ENCODE peak calls at places on chromosomes 13 and 19, in six cellular contexts. One of them, this sample, is unnamed.

GRCh38 chr19:54081032-54081431 is at the start of gene TARM1:
- DNase-seq in frontal cortex: no peak
- DNase-seq in stimulated activated CD4-positive, alpha-beta T cell treated with anti-CD3 and anti-CD28 coated beads, Interleukin-15, amount 100 ng/mL, for 1 hour: no peak
- DNase-seq in CD8-positive, alpha-beta memory T cell: no peak
- DNase-seq in stimulated activated CD8-positive, alpha-beta memory T cell treated with anti-CD3 and anti-CD28 coated beads, Interleukin-4, amount 100 ng/mL, for 1 hour: no peak
- DNase-seq in SK-N-SH: no peak
- DNase-seq in this sample: no peak

GRCh38 chr19:43634877-43635560 is 4.6 kb downstream of the CADM4 start:
- DNase-seq in SK-N-SH: no peak
- DNase-seq in frontal cortex: no peak
- DNase-seq in CD8-positive, alpha-beta memory T cell: no peak
- DNase-seq in stimulated activated CD4-positive, alpha-beta T cell treated with anti-CD3 and anti-CD28 coated beads, Interleukin-15, amount 100 ng/mL, for 1 hour: no peak
- DNase-seq in stimulated activated CD8-positive, alpha-beta memory T cell treated with anti-CD3 and anti-CD28 coated beads, Interleukin-4, amount 100 ng/mL, for 1 hour: no peak
- DNase-seq in this sample: peak

GRCh38 chr13:37540228-37540627 is 58.3 kb downstream of the POSTN start:
- DNase-seq in CD8-positive, alpha-beta memory T cell: no peak
- DNase-seq in stimulated activated CD4-positive, alpha-beta T cell treated with anti-CD3 and anti-CD28 coated beads, Interleukin-15, amount 100 ng/mL, for 1 hour: no peak
- DNase-seq in SK-N-SH: no peak
- DNase-seq in frontal cortex: no peak
- DNase-seq in stimulated activated CD8-positive, alpha-beta memory T cell treated with anti-CD3 and anti-CD28 coated beads, Interleukin-4, amount 100 ng/mL, for 1 hour: no peak
- DNase-seq in this sample: no peak

GRCh38 chr13:33285420-33286124 is at the start of gene STARD13:
- DNase-seq in stimulated activated CD8-positive, alpha-beta memory T cell treated with anti-CD3 and anti-CD28 coated beads, Interleukin-4, amount 100 ng/mL, for 1 hour: no peak
- DNase-seq in CD8-positive, alpha-beta memory T cell: no peak
- DNase-seq in SK-N-SH: peak
- DNase-seq in stimulated activated CD4-positive, alpha-beta T cell treated with anti-CD3 and anti-CD28 coated beads, Interleukin-15, amount 100 ng/mL, for 1 hour: no peak
- DNase-seq in frontal cortex: peak
- DNase-seq in this sample: peak

GRCh38 chr19:7550987-7551761 is 15.7 kb downstream of the PNPLA6 start:
- DNase-seq in CD8-positive, alpha-beta memory T cell: no peak
- DNase-seq in SK-N-SH: peak
- DNase-seq in stimulated activated CD4-positive, alpha-beta T cell treated with anti-CD3 and anti-CD28 coated beads, Interleukin-15, amount 100 ng/mL, for 1 hour: no peak
- DNase-seq in stimulated activated CD8-positive, alpha-beta memory T cell treated with anti-CD3 and anti-CD28 coated beads, Interleukin-4, amount 100 ng/mL, for 1 hour: no peak
- DNase-seq in frontal cortex: peak
- DNase-seq in this sample: no peak

GRCh38 chr13:80251403-80251802 is 89.5 kb downstream of the SPRY2 start:
- DNase-seq in SK-N-SH: no peak
- DNase-seq in stimulated activated CD4-positive, alpha-beta T cell treated with anti-CD3 and anti-CD28 coated beads, Interleukin-15, amount 100 ng/mL, for 1 hour: no peak
- DNase-seq in stimulated activated CD8-positive, alpha-beta memory T cell treated with anti-CD3 and anti-CD28 coated beads, Interleukin-4, amount 100 ng/mL, for 1 hour: no peak
- DNase-seq in frontal cortex: no peak
- DNase-seq in CD8-positive, alpha-beta memory T cell: no peak
- DNase-seq in this sample: no peak

GRCh38 chr13:29439601-29440381 is 155.7 kb downstream of the SLC7A1 start:
- DNase-seq in stimulated activated CD4-positive, alpha-beta T cell treated with anti-CD3 and anti-CD28 coated beads, Interleukin-15, amount 100 ng/mL, for 1 hour: no peak
- DNase-seq in CD8-positive, alpha-beta memory T cell: no peak
- DNase-seq in stimulated activated CD8-positive, alpha-beta memory T cell treated with anti-CD3 and anti-CD28 coated beads, Interleukin-4, amount 100 ng/mL, for 1 hour: no peak
- DNase-seq in SK-N-SH: no peak
- DNase-seq in frontal cortex: no peak
- DNase-seq in this sample: no peak

GRCh38 chr19:38057954-38058690 is 151.1 kb downstream of the SIPA1L3 start:
- DNase-seq in frontal cortex: no peak
- DNase-seq in CD8-positive, alpha-beta memory T cell: no peak
- DNase-seq in stimulated activated CD4-positive, alpha-beta T cell treated with anti-CD3 and anti-CD28 coated beads, Interleukin-15, amount 100 ng/mL, for 1 hour: no peak
- DNase-seq in stimulated activated CD8-positive, alpha-beta memory T cell treated with anti-CD3 and anti-CD28 coated beads, Interleukin-4, amount 100 ng/mL, for 1 hour: no peak
- DNase-seq in SK-N-SH: peak
- DNase-seq in this sample: no peak

GRCh38 chr19:38323276-38323675 is 3.6 kb downstream of the KCNK6 start:
- DNase-seq in stimulated activated CD8-positive, alpha-beta memory T cell treated with anti-CD3 and anti-CD28 coated beads, Interleukin-4, amount 100 ng/mL, for 1 hour: no peak
- DNase-seq in SK-N-SH: no peak
- DNase-seq in stimulated activated CD4-positive, alpha-beta T cell treated with anti-CD3 and anti-CD28 coated beads, Interleukin-15, amount 100 ng/mL, for 1 hour: no peak
- DNase-seq in CD8-positive, alpha-beta memory T cell: no peak
- DNase-seq in frontal cortex: no peak
- DNase-seq in this sample: no peak

GRCh38 chr19:43380008-43380407 is 26.5 kb downstream of the CD177 start:
- DNase-seq in stimulated activated CD4-positive, alpha-beta T cell treated with anti-CD3 and anti-CD28 coated beads, Interleukin-15, amount 100 ng/mL, for 1 hour: no peak
- DNase-seq in SK-N-SH: no peak
- DNase-seq in frontal cortex: no peak
- DNase-seq in stimulated activated CD8-positive, alpha-beta memory T cell treated with anti-CD3 and anti-CD28 coated beads, Interleukin-4, amount 100 ng/mL, for 1 hour: no peak
- DNase-seq in CD8-positive, alpha-beta memory T cell: no peak
- DNase-seq in this sample: no peak

GRCh38 chr13:23570099-23570926 is at the start of gene TNFRSF19:
- DNase-seq in CD8-positive, alpha-beta memory T cell: no peak
- DNase-seq in SK-N-SH: peak
- DNase-seq in stimulated activated CD8-positive, alpha-beta memory T cell treated with anti-CD3 and anti-CD28 coated beads, Interleukin-4, amount 100 ng/mL, for 1 hour: no peak
- DNase-seq in frontal cortex: no peak
- DNase-seq in stimulated activated CD4-positive, alpha-beta T cell treated with anti-CD3 and anti-CD28 coated beads, Interleukin-15, amount 100 ng/mL, for 1 hour: no peak
- DNase-seq in this sample: peak

GRCh38 chr13:67383358-67383757 is 153.2 kb upstream of the PCDH9 start:
- DNase-seq in CD8-positive, alpha-beta memory T cell: no peak
- DNase-seq in frontal cortex: no peak
- DNase-seq in stimulated activated CD8-positive, alpha-beta memory T cell treated with anti-CD3 and anti-CD28 coated beads, Interleukin-4, amount 100 ng/mL, for 1 hour: no peak
- DNase-seq in stimulated activated CD4-positive, alpha-beta T cell treated with anti-CD3 and anti-CD28 coated beads, Interleukin-15, amount 100 ng/mL, for 1 hour: no peak
- DNase-seq in SK-N-SH: no peak
- DNase-seq in this sample: no peak

GRCh38 chr19:7533925-7534480 is 1.5 kb upstream of the PNPLA6 start:
- DNase-seq in CD8-positive, alpha-beta memory T cell: peak
- DNase-seq in SK-N-SH: peak
- DNase-seq in frontal cortex: peak
- DNase-seq in stimulated activated CD8-positive, alpha-beta memory T cell treated with anti-CD3 and anti-CD28 coated beads, Interleukin-4, amount 100 ng/mL, for 1 hour: peak
- DNase-seq in stimulated activated CD4-positive, alpha-beta T cell treated with anti-CD3 and anti-CD28 coated beads, Interleukin-15, amount 100 ng/mL, for 1 hour: peak
- DNase-seq in this sample: peak

GRCh38 chr19:15250635-15250993 is 18.4 kb upstream of the EPHX3 start:
- DNase-seq in stimulated activated CD8-positive, alpha-beta memory T cell treated with anti-CD3 and anti-CD28 coated beads, Interleukin-4, amount 100 ng/mL, for 1 hour: no peak
- DNase-seq in frontal cortex: no peak
- DNase-seq in stimulated activated CD4-positive, alpha-beta T cell treated with anti-CD3 and anti-CD28 coated beads, Interleukin-15, amount 100 ng/mL, for 1 hour: no peak
- DNase-seq in CD8-positive, alpha-beta memory T cell: no peak
- DNase-seq in SK-N-SH: no peak
- DNase-seq in this sample: no peak

GRCh38 chr13:75452564-75452963 is 29.4 kb downstream of the TBC1D4 start:
- DNase-seq in stimulated activated CD8-positive, alpha-beta memory T cell treated with anti-CD3 and anti-CD28 coated beads, Interleukin-4, amount 100 ng/mL, for 1 hour: no peak
- DNase-seq in CD8-positive, alpha-beta memory T cell: no peak
- DNase-seq in stimulated activated CD4-positive, alpha-beta T cell treated with anti-CD3 and anti-CD28 coated beads, Interleukin-15, amount 100 ng/mL, for 1 hour: no peak
- DNase-seq in SK-N-SH: no peak
- DNase-seq in frontal cortex: no peak
- DNase-seq in this sample: no peak

GRCh38 chr13:79775830-79776229 is 294.9 kb downstream of the NDFIP2 start:
- DNase-seq in SK-N-SH: no peak
- DNase-seq in stimulated activated CD8-positive, alpha-beta memory T cell treated with anti-CD3 and anti-CD28 coated beads, Interleukin-4, amount 100 ng/mL, for 1 hour: no peak
- DNase-seq in frontal cortex: peak
- DNase-seq in stimulated activated CD4-positive, alpha-beta T cell treated with anti-CD3 and anti-CD28 coated beads, Interleukin-15, amount 100 ng/mL, for 1 hour: no peak
- DNase-seq in CD8-positive, alpha-beta memory T cell: no peak
- DNase-seq in this sample: no peak

GRCh38 chr13:53138369-53139036 is 109.9 kb downstream of the OLFM4 start:
- DNase-seq in frontal cortex: no peak
- DNase-seq in CD8-positive, alpha-beta memory T cell: no peak
- DNase-seq in SK-N-SH: no peak
- DNase-seq in stimulated activated CD8-positive, alpha-beta memory T cell treated with anti-CD3 and anti-CD28 coated beads, Interleukin-4, amount 100 ng/mL, for 1 hour: no peak
- DNase-seq in stimulated activated CD4-positive, alpha-beta T cell treated with anti-CD3 and anti-CD28 coated beads, Interleukin-15, amount 100 ng/mL, for 1 hour: no peak
- DNase-seq in this sample: no peak

GRCh38 chr13:33509642-33510229 is 224.2 kb upstream of the STARD13 start:
- DNase-seq in CD8-positive, alpha-beta memory T cell: no peak
- DNase-seq in stimulated activated CD4-positive, alpha-beta T cell treated with anti-CD3 and anti-CD28 coated beads, Interleukin-15, amount 100 ng/mL, for 1 hour: no peak
- DNase-seq in SK-N-SH: no peak
- DNase-seq in frontal cortex: no peak
- DNase-seq in stimulated activated CD8-positive, alpha-beta memory T cell treated with anti-CD3 and anti-CD28 coated beads, Interleukin-4, amount 100 ng/mL, for 1 hour: no peak
- DNase-seq in this sample: peak

GRCh38 chr13:29110003-29110402 is 289.9 kb downstream of the MTUS2 start:
- DNase-seq in SK-N-SH: no peak
- DNase-seq in stimulated activated CD4-positive, alpha-beta T cell treated with anti-CD3 and anti-CD28 coated beads, Interleukin-15, amount 100 ng/mL, for 1 hour: no peak
- DNase-seq in frontal cortex: no peak
- DNase-seq in CD8-positive, alpha-beta memory T cell: no peak
- DNase-seq in stimulated activated CD8-positive, alpha-beta memory T cell treated with anti-CD3 and anti-CD28 coated beads, Interleukin-4, amount 100 ng/mL, for 1 hour: no peak
- DNase-seq in this sample: no peak

GRCh38 chr13:113006660-113007059 is 37.6 kb downstream of the MCF2L start:
- DNase-seq in stimulated activated CD8-positive, alpha-beta memory T cell treated with anti-CD3 and anti-CD28 coated beads, Interleukin-4, amount 100 ng/mL, for 1 hour: no peak
- DNase-seq in frontal cortex: no peak
- DNase-seq in SK-N-SH: no peak
- DNase-seq in CD8-positive, alpha-beta memory T cell: no peak
- DNase-seq in stimulated activated CD4-positive, alpha-beta T cell treated with anti-CD3 and anti-CD28 coated beads, Interleukin-15, amount 100 ng/mL, for 1 hour: no peak
- DNase-seq in this sample: no peak

GRCh38 chr19:2035590-2035991 is 15.5 kb downstream of the MKNK2 start:
- DNase-seq in stimulated activated CD8-positive, alpha-beta memory T cell treated with anti-CD3 and anti-CD28 coated beads, Interleukin-4, amount 100 ng/mL, for 1 hour: no peak
- DNase-seq in stimulated activated CD4-positive, alpha-beta T cell treated with anti-CD3 and anti-CD28 coated beads, Interleukin-15, amount 100 ng/mL, for 1 hour: no peak
- DNase-seq in SK-N-SH: no peak
- DNase-seq in CD8-positive, alpha-beta memory T cell: no peak
- DNase-seq in frontal cortex: no peak
- DNase-seq in this sample: no peak

GRCh38 chr13:24145231-24145630 is 15.3 kb upstream of the SPATA13 start:
- DNase-seq in CD8-positive, alpha-beta memory T cell: no peak
- DNase-seq in SK-N-SH: no peak
- DNase-seq in stimulated activated CD4-positive, alpha-beta T cell treated with anti-CD3 and anti-CD28 coated beads, Interleukin-15, amount 100 ng/mL, for 1 hour: no peak
- DNase-seq in frontal cortex: no peak
- DNase-seq in stimulated activated CD8-positive, alpha-beta memory T cell treated with anti-CD3 and anti-CD28 coated beads, Interleukin-4, amount 100 ng/mL, for 1 hour: no peak
- DNase-seq in this sample: no peak

GRCh38 chr13:113969311-113969972 is 4.4 kb downstream of the C13orf46 start:
- DNase-seq in stimulated activated CD8-positive, alpha-beta memory T cell treated with anti-CD3 and anti-CD28 coated beads, Interleukin-4, amount 100 ng/mL, for 1 hour: no peak
- DNase-seq in CD8-positive, alpha-beta memory T cell: no peak
- DNase-seq in frontal cortex: no peak
- DNase-seq in SK-N-SH: no peak
- DNase-seq in stimulated activated CD4-positive, alpha-beta T cell treated with anti-CD3 and anti-CD28 coated beads, Interleukin-15, amount 100 ng/mL, for 1 hour: no peak
- DNase-seq in this sample: no peak

GRCh38 chr19:18496167-18496979 is 25.5 kb downstream of the ELL start:
- DNase-seq in SK-N-SH: no peak
- DNase-seq in CD8-positive, alpha-beta memory T cell: peak
- DNase-seq in stimulated activated CD8-positive, alpha-beta memory T cell treated with anti-CD3 and anti-CD28 coated beads, Interleukin-4, amount 100 ng/mL, for 1 hour: peak
- DNase-seq in stimulated activated CD4-positive, alpha-beta T cell treated with anti-CD3 and anti-CD28 coated beads, Interleukin-15, amount 100 ng/mL, for 1 hour: no peak
- DNase-seq in frontal cortex: no peak
- DNase-seq in this sample: no peak

GRCh38 chr13:47337781-47338507 is 441.1 kb upstream of the HTR2A start:
- DNase-seq in SK-N-SH: no peak
- DNase-seq in stimulated activated CD8-positive, alpha-beta memory T cell treated with anti-CD3 and anti-CD28 coated beads, Interleukin-4, amount 100 ng/mL, for 1 hour: no peak
- DNase-seq in stimulated activated CD4-positive, alpha-beta T cell treated with anti-CD3 and anti-CD28 coated beads, Interleukin-15, amount 100 ng/mL, for 1 hour: no peak
- DNase-seq in CD8-positive, alpha-beta memory T cell: no peak
- DNase-seq in frontal cortex: no peak
- DNase-seq in this sample: no peak

GRCh38 chr13:46468570-46468969 is 81.5 kb upstream of the RUBCNL start:
- DNase-seq in CD8-positive, alpha-beta memory T cell: no peak
- DNase-seq in stimulated activated CD4-positive, alpha-beta T cell treated with anti-CD3 and anti-CD28 coated beads, Interleukin-15, amount 100 ng/mL, for 1 hour: no peak
- DNase-seq in SK-N-SH: no peak
- DNase-seq in stimulated activated CD8-positive, alpha-beta memory T cell treated with anti-CD3 and anti-CD28 coated beads, Interleukin-4, amount 100 ng/mL, for 1 hour: no peak
- DNase-seq in frontal cortex: no peak
- DNase-seq in this sample: no peak

GRCh38 chr19:2237869-2238153 is 1.2 kb downstream of the SF3A2 start:
- DNase-seq in stimulated activated CD4-positive, alpha-beta T cell treated with anti-CD3 and anti-CD28 coated beads, Interleukin-15, amount 100 ng/mL, for 1 hour: no peak
- DNase-seq in stimulated activated CD8-positive, alpha-beta memory T cell treated with anti-CD3 and anti-CD28 coated beads, Interleukin-4, amount 100 ng/mL, for 1 hour: no peak
- DNase-seq in SK-N-SH: no peak
- DNase-seq in CD8-positive, alpha-beta memory T cell: no peak
- DNase-seq in frontal cortex: no peak
- DNase-seq in this sample: no peak